ENCODE peak calls at places on chromosome 15, in five cellular contexts. One of them, this sample, is unnamed. For H3K36me3, the result is how much of the 10 kb centered on the place peaks cover.

GRCh38 chr15:77901921-77902750 is 175.4 kb downstream of the TBC1D2B start:
- DNase-seq in ovary: no peak
- DNase-seq in fibroblast of lung: no peak
- DNase-seq in PC-9: no peak
- DNase-seq in brain microvascular endothelial cell: no peak
- DNase-seq in this sample: no peak

GRCh38 chr15:89496155-89497098 is at the start of gene RHCG:
- DNase-seq in ovary: no peak
- DNase-seq in fibroblast of lung: peak
- DNase-seq in PC-9: no peak
- DNase-seq in brain microvascular endothelial cell: peak
- DNase-seq in this sample: peak

GRCh38 chr15:79065744-79066376 is 24.7 kb downstream of the RASGRF1 start:
- DNase-seq in ovary: no peak
- DNase-seq in fibroblast of lung: no peak
- DNase-seq in PC-9: no peak
- DNase-seq in brain microvascular endothelial cell: no peak
- DNase-seq in this sample: no peak

GRCh38 chr15:55791576-55792400 is 48.8 kb upstream of the PRTG start:
- DNase-seq in ovary: no peak
- DNase-seq in fibroblast of lung: peak
- DNase-seq in PC-9: peak
- DNase-seq in brain microvascular endothelial cell: peak
- DNase-seq in this sample: peak

GRCh38 chr15:78035861-78036476 is 41.5 kb downstream of the TBC1D2B start:
- DNase-seq in ovary: no peak
- DNase-seq in fibroblast of lung: no peak
- DNase-seq in PC-9: no peak
- DNase-seq in brain microvascular endothelial cell: no peak
- DNase-seq in this sample: no peak

GRCh38 chr15:49492151-49492550 is 69.1 kb downstream of the FGF7 start:
- DNase-seq in ovary: no peak
- DNase-seq in fibroblast of lung: no peak
- DNase-seq in PC-9: no peak
- DNase-seq in brain microvascular endothelial cell: no peak
- DNase-seq in this sample: no peak

GRCh38 chr15:35141743-35142356 is 56.8 kb upstream of the NANOGP8 start:
- DNase-seq in ovary: no peak
- DNase-seq in fibroblast of lung: peak
- DNase-seq in PC-9: peak
- DNase-seq in brain microvascular endothelial cell: peak
- DNase-seq in this sample: peak

GRCh38 chr15:73723146-73723545 is 30.0 kb downstream of the INSYN1 start:
- DNase-seq in ovary: no peak
- DNase-seq in fibroblast of lung: no peak
- DNase-seq in PC-9: no peak
- DNase-seq in brain microvascular endothelial cell: no peak
- DNase-seq in this sample: no peak

GRCh38 chr15:69170597-69170996 is 10.2 kb downstream of the GLCE start:
- DNase-seq in ovary: no peak
- DNase-seq in fibroblast of lung: no peak
- DNase-seq in PC-9: no peak
- DNase-seq in brain microvascular endothelial cell: no peak
- DNase-seq in this sample: no peak

GRCh38 chr15:31387101-31387482 is 60.5 kb downstream of the KLF13 start:
- DNase-seq in ovary: no peak
- DNase-seq in fibroblast of lung: no peak
- DNase-seq in PC-9: no peak
- DNase-seq in brain microvascular endothelial cell: no peak
- DNase-seq in this sample: no peak

GRCh38 chr15:74402873-74403589 is 30.7 kb downstream of the SEMA7A start:
- DNase-seq in ovary: no peak
- DNase-seq in fibroblast of lung: no peak
- DNase-seq in PC-9: no peak
- DNase-seq in brain microvascular endothelial cell: no peak
- DNase-seq in this sample: no peak

GRCh38 chr15:52227456-52227855 is 36.3 kb upstream of the GNB5 start:
- DNase-seq in ovary: peak
- DNase-seq in fibroblast of lung: peak
- DNase-seq in PC-9: peak
- DNase-seq in brain microvascular endothelial cell: peak
- DNase-seq in this sample: peak

GRCh38 chr15:101167366-101167790 is 84.5 kb downstream of the CHSY1 start:
- DNase-seq in ovary: no peak
- DNase-seq in fibroblast of lung: no peak
- DNase-seq in PC-9: no peak
- DNase-seq in brain microvascular endothelial cell: no peak
- DNase-seq in this sample: no peak

GRCh38 chr15:25169318-25169717 is 214.5 kb downstream of the SNRPN start:
- DNase-seq in ovary: peak
- DNase-seq in fibroblast of lung: no peak
- DNase-seq in PC-9: no peak
- DNase-seq in brain microvascular endothelial cell: no peak
- DNase-seq in this sample: no peak
- H3K4me3 ChIP-seq in ovary: no peak
- H3K4me3 ChIP-seq in fibroblast of lung: no peak
- H3K4me3 ChIP-seq in PC-9: no peak
- H3K4me3 ChIP-seq in brain microvascular endothelial cell: no peak
- H3K4me3 ChIP-seq in this sample: no peak

GRCh38 chr15:42069025-42069424 is 25.3 kb downstream of the PLA2G4D start:
- DNase-seq in ovary: no peak
- DNase-seq in fibroblast of lung: no peak
- DNase-seq in PC-9: no peak
- DNase-seq in brain microvascular endothelial cell: no peak
- DNase-seq in this sample: no peak

GRCh38 chr15:42065478-42065877 is 28.9 kb downstream of the PLA2G4D start:
- DNase-seq in ovary: no peak
- DNase-seq in fibroblast of lung: no peak
- DNase-seq in PC-9: no peak
- DNase-seq in brain microvascular endothelial cell: no peak
- DNase-seq in this sample: no peak

GRCh38 chr15:42068601-42069000 is 25.8 kb downstream of the PLA2G4D start:
- DNase-seq in ovary: no peak
- DNase-seq in fibroblast of lung: no peak
- DNase-seq in PC-9: no peak
- DNase-seq in brain microvascular endothelial cell: no peak
- DNase-seq in this sample: no peak

GRCh38 chr15:42065008-42065407 is 29.4 kb downstream of the PLA2G4D start:
- DNase-seq in ovary: no peak
- DNase-seq in fibroblast of lung: no peak
- DNase-seq in PC-9: no peak
- DNase-seq in brain microvascular endothelial cell: no peak
- DNase-seq in this sample: no peak

DNA sequence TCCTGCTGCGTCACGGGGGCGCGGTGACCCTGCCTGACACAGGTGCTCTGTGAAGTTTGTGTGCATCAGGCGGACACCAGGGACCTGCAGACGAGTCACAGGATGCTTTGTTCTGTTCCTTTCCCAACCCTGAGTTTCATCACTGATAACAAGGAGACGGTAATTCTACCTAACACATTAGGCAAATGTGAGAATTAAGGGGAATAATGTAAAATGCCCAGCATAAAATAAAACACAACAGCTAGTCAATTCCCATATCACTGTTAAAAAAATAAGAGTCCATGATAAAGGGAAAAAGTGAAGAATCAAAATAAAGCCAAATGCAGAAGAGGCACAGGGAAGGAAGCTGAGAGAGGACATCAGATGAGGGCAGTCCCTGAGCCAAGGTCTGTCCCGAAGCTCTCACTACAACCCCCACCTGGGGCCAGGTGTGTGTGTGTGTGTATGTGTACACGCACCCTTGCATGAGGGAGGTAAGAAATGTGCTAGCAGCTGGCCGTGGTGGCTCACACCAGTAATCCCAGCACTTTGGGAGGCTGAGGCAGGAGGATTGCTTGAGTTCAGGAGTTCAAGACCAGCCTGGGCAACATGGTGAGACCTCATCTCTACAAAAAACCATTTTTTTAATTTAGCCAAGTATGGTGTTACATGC is 27.5 kb downstream of the PLA2G4D start:
- DNase-seq in ovary: no peak
- DNase-seq in fibroblast of lung: no peak
- DNase-seq in PC-9: no peak
- DNase-seq in brain microvascular endothelial cell: no peak
- DNase-seq in this sample: no peak
- TF ChIP-seq CTCF in ovary: no peak
- TF ChIP-seq CTCF in fibroblast of lung: no peak
- TF ChIP-seq CTCF in PC-9: peak
- TF ChIP-seq CTCF in brain microvascular endothelial cell: no peak
- TF ChIP-seq CTCF in this sample: no peak

GRCh38 chr15:44623178-44623577 is 40.3 kb downstream of the SPG11 start:
- DNase-seq in ovary: no peak
- DNase-seq in fibroblast of lung: no peak
- DNase-seq in PC-9: no peak
- DNase-seq in brain microvascular endothelial cell: no peak
- DNase-seq in this sample: no peak
- H3K36me3 ChIP-seq in ovary: under half
- H3K36me3 ChIP-seq in fibroblast of lung: under half
- H3K36me3 ChIP-seq in PC-9: under half
- H3K36me3 ChIP-seq in brain microvascular endothelial cell: under half
- H3K36me3 ChIP-seq in this sample: under half

DNA sequence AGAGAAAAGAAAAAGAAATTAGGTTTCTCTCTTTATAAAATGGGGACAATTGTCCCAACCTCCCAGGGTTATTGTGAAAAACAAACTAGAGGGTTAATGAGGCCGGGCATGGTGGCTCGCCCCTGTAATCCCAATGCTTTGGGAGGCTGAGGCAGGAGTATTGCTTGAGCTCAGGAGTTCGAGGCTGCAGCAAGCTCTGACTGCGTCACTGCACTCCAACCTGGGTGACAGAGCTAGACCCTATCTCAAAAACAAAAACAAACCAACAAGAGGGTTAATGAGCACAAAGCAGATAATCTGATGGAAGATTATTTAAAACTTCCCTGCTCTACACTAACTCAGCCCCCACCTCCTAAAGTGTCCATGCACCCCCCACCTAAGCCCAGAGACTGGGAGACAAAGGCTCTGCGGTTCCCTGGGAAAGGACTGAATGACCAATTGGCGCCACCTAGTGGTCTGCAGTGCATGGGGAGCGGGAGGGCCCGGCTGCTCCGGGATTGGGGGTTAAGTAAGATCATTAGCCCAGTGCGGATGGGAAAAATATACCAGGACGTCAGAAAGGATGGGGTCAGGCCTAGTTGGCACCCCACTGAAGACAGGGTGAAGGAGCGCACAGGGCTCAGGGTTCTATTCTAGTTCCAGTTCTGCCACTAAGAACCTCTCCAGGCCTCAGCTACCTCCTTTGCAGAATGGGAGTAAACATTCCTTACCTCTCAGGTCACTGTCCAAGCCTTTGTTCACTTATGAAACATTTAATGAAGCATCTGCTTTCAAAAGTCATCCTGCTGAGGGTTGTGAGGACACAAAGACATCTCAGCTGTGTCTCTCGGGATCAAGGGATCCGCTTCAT is 15.6 kb downstream of the PIF1 start:
- DNase-seq in ovary: peak
- DNase-seq in fibroblast of lung: peak
- DNase-seq in PC-9: no peak
- DNase-seq in brain microvascular endothelial cell: peak
- DNase-seq in this sample: no peak
- H3K4me3 ChIP-seq in ovary: no peak
- H3K4me3 ChIP-seq in fibroblast of lung: no peak
- H3K4me3 ChIP-seq in PC-9: no peak
- H3K4me3 ChIP-seq in brain microvascular endothelial cell: no peak
- H3K4me3 ChIP-seq in this sample: no peak

This sample was measured in kidney epithelial cell.